ENCODE peak calls at places on chromosomes 7 and 10, in four cellular contexts. F, H, W and M are unnamed samples.

GRCh38 chr7:139876622-139877283 is 47.7 kb downstream of the TBXAS1 start:
- DNase-seq in F (peak), W (no peak), H (no peak), M (no peak)

GRCh38 chr7:12485845-12486244 is 82.2 kb upstream of the VWDE start:
- DNase-seq in W (no peak), H (no peak), F (no peak), M (no peak)

GRCh38 chr7:148503900-148504487 is 86.6 kb upstream of the C7orf33 start:
- DNase-seq in F (peak), W (no peak), H (no peak), M (no peak)

GRCh38 chr10:36534471-36535002 is 590.9 kb upstream of the ANKRD30A start:
- DNase-seq in W (no peak), F (peak), H (no peak), M (peak)

GRCh38 chr7:23106491-23106800 is 861 bp downstream of the KLHL7 start:
- DNase-seq in F (no peak), W (no peak), H (no peak), M (no peak)

GRCh38 chr7:29858080-29858951 is 52.0 kb downstream of the WIPF3 start:
- DNase-seq in H (no peak), W (no peak), F (no peak), M (no peak)

GRCh38 chr7:115135769-115136410 is 214.0 kb downstream of the MDFIC start:
- DNase-seq in H (no peak), F (no peak), W (no peak), M (no peak)

GRCh38 chr7:101816499-101817030 is 861 bp upstream of the CUX1 start:
- DNase-seq in H (no peak), F (peak), W (peak), M (no peak)

GRCh38 chr10:51162002-51162401 is 87.7 kb downstream of the PRKG1 start:
- DNase-seq in H (no peak), W (no peak), F (no peak), M (no peak)

GRCh38 chr10:97506214-97506991 is 7.7 kb downstream of the UBTD1 start:
- DNase-seq in W (no peak), H (no peak), F (no peak), M (no peak)

GRCh38 chr10:69714572-69714971 is 84.5 kb downstream of the FAM241B start:
- DNase-seq in W (no peak), F (no peak), H (no peak), M (no peak)

GRCh38 chr7:69373171-69374035 is 224.9 kb upstream of the AUTS2 start:
- DNase-seq in W (no peak), F (no peak), H (no peak), M (no peak)

GRCh38 chr10:116741391-116742351 is 695 bp downstream of the HSPA12A start:
- DNase-seq in H (no peak), W (peak), F (no peak), M (no peak)

GRCh38 chr7:101031082-101031481 is 11.2 kb downstream of the MUC17 start:
- DNase-seq in W (no peak), F (no peak), H (no peak), M (no peak)

GRCh38 chr7:149856583-149856982 is 17.2 kb upstream of the ATP6V0E2 start:
- DNase-seq in W (peak), H (no peak), F (no peak), M (no peak)

DNA sequence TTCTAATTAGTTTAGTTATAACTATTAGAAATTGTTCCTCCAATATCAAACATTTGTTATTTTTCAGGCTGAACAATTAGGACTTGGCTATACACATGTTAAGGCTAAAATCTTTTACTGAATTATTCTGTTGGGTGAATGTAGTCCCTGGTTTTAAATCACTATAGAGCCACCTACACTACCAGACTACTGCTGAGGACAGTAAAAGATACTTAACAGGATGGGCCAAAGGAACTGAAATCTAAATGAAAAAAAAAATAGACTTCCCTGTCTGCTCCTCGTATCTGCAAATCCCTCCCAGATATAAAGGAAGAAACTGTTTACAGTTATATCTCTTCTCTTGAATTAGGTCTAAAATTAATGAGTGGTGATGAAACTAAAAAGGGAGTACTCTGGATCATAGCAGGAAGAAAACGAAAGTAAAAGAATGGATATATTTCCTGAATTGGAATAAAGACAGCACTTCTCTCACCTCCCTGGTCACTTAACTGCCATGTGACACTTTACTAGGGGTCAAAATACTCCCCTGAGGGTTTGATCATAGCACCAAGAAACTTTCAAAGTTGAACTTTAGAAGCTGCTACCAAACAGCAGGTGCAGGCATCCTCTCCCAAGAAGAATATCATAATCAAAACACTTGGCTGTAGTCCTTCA is 12.7 kb downstream of the FBXW4 start:
- DNase-seq in H (no peak), W (no peak), F (no peak), M (no peak)
- H3K4me3 ChIP-seq in H (peak), W (no peak), F (peak), M (peak)

GRCh38 chr10:4294996-4295792 is 510.2 kb upstream of the KLF6 start:
- DNase-seq in F (no peak), W (no peak), H (no peak), M (no peak)

GRCh38 chr10:4296165-4296564 is 511.2 kb upstream of the KLF6 start:
- DNase-seq in H (no peak), F (no peak), W (no peak), M (no peak)

GRCh38 chr10:4294271-4294670 is 509.3 kb upstream of the KLF6 start:
- DNase-seq in F (no peak), W (no peak), H (no peak), M (no peak)

DNA sequence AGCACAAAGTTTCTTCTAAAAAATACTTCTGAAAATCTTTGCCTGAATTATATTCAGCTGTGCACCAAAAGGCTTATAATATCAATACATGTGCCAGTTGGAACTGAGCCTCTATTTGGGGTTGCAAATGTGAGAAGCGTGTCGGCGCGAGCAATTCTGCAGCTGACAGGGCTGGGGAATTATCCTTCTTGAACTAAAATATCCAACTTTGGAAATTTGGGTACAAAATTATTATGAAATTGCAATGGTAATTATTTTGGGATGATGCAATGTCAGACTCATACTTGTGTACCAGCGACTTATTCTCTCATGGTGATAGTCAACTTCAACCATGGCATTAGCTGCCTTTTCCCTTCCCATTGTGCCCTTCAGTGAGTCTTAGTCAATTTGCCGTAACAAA is 507.0 kb upstream of the KLF6 start:
- DNase-seq in F (no peak), H (no peak), W (peak), M (no peak)
- H3K27ac ChIP-seq in F (no peak), H (peak), W (no peak), M (no peak)

DNA sequence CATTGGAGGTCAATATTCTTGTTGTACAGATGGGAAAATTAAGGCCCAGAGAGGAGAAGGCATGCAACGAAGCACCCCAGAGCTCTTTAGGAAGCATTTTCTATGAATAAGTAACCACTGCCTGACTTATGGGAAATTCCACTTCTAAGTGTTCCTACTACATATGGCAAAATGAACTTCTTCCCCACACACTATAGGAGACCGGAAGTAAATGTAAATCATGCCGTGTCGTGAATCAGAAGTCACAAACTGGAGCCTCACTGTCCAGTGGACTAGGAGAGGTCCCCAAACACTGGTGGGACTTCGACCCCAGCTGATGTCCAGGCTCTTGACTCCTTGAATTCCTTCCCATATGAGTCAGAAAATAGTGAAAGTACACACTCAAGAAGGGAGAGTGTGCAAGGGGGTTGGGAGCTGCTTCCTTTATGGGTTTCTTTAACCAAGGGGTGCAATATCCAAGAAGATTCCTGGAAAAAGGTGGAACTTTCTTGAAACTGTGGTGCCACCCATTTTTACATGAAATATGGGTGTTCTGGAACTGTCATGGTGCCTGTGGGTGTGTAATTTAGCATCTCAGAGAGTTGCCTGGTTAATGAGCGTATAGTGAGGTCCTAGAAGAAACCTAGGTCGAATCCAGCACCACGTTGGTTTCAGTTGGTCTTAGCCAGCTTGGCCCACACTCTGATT is 6.7 kb downstream of the RASSF4 start:
- DNase-seq in W (no peak), H (no peak), F (no peak), M (no peak)
- H3K4me3 ChIP-seq in W (no peak), H (no peak), F (no peak), M (no peak)

DNA sequence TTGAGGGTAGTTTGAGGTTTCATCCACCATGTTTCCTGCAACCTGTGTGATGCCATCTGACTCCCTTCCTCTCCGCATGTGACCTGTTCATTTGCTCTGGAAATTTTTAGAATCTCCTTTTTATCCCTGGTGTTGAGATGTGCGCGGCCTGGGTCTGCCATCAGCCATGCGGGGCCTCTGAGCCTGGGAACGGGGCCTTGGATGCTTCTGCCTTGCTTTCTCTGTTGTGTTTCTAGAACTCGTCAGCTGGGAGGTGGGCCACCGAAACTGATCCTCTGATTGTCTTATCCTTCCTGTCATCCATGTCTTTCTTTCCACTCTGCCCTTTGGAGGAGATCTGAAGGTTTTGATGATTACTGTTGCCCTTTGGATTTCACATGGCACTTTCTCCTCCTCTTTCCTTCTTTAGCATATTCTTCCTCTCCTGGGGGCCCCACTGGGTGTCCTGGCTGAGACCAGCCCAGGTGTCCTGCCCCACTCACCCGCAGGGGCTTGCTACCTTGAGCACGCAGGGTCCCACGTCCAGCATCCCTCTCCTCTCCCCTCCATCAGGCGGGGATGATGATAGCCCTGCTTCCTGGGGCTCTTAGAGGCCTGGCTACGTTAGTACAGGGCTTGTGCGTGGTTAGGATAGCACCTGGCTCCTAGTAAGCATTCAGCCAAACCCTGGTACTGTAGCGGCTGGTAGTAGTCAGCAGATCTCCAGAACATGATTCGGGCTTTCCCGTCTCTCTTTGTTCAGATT is 29.9 kb downstream of the PPP2R2D start:
- DNase-seq in W (peak), H (no peak), F (no peak), M (no peak)
- H3K27ac ChIP-seq in W (peak), H (no peak), F (no peak), M (no peak)

GRCh38 chr7:130943336-130943901 is 209.4 kb upstream of the KLF14 start:
- DNase-seq in H (no peak), F (peak), W (no peak), M (peak)
- H3K4me3 ChIP-seq in H (peak), F (peak), W (no peak), M (peak)

GRCh38 chr10:66258693-66259092 is 667.1 kb upstream of the LRRTM3 start:
- DNase-seq in H (no peak), W (no peak), F (no peak), M (no peak)

GRCh38 chr10:66257801-66258200 is 668.0 kb upstream of the LRRTM3 start:
- DNase-seq in W (no peak), F (no peak), H (no peak), M (no peak)

GRCh38 chr10:66252986-66253385 is 672.9 kb upstream of the LRRTM3 start:
- DNase-seq in W (no peak), F (no peak), H (no peak), M (no peak)
- H3K27ac ChIP-seq in W (no peak), F (no peak), H (no peak), M (no peak)